ENCODE peak calls at places on chromosome 7, in five cellular contexts. Z is AG04450; P is effector memory CD8-positive, alpha-beta T cell; W is EH; T is activated naive CD4-positive, alpha-beta T cell treated with Interleukin-2 at 50 U/mL for 16 hours. I is an unnamed sample.

GRCh38 chr7:99252166-99252895 is 20.3 kb upstream of the MYH16 start:
- DNase-seq in Z (no peak), T (no peak), P (no peak), W (no peak), I (no peak)

GRCh38 chr7:119761776-119762175 is 511.2 kb upstream of the KCND2 start:
- DNase-seq in W (no peak), Z (no peak), P (no peak), T (no peak), I (no peak)

GRCh38 chr7:128420773-128421172 is 11.0 kb upstream of the IMPDH1 start:
- DNase-seq in W (no peak), Z (no peak), P (no peak), T (no peak), I (no peak)

GRCh38 chr7:727104-727805 is at the start of gene PRKAR1B:
- DNase-seq in W (peak), T (peak), Z (no peak), P (no peak), I (no peak)

GRCh38 chr7:223861-224260 is 31.5 kb downstream of the FAM20C start:
- DNase-seq in Z (no peak), T (no peak), W (no peak), P (no peak), I (no peak)

GRCh38 chr7:129536323-129536722 is 34.0 kb downstream of the SMKR1 start:
- DNase-seq in Z (no peak), P (peak), W (no peak), T (no peak), I (no peak)

GRCh38 chr7:130732980-130733865 is 784 bp downstream of the KLF14 start:
- DNase-seq in W (no peak), Z (no peak), P (no peak), T (peak), I (no peak)

GRCh38 chr7:46015107-46015868 is 94.2 kb upstream of the IGFBP3 start:
- DNase-seq in Z (no peak), W (peak), T (no peak), P (no peak), I (no peak)

GRCh38 chr7:2955177-2955768 is 88.4 kb downstream of the CARD11 start:
- DNase-seq in Z (no peak), T (no peak), P (no peak), W (no peak), I (no peak)

GRCh38 chr7:143360788-143361551 is 1.5 kb downstream of the FAM131B start:
- DNase-seq in W (no peak), Z (no peak), P (no peak), T (no peak), I (no peak)

GRCh38 chr7:1693991-1694524 is 24.0 kb downstream of the ELFN1 start:
- DNase-seq in T (no peak), W (peak), Z (no peak), P (no peak), I (no peak)

GRCh38 chr7:96311967-96312366 is 9.9 kb downstream of the SLC25A13 start:
- DNase-seq in T (no peak), P (no peak), Z (no peak), W (no peak), I (no peak)

GRCh38 chr7:88217675-88218427 is 2.0 kb downstream of the SRI start:
- DNase-seq in T (no peak), W (no peak), P (no peak), Z (no peak), I (no peak)

GRCh38 chr7:19916011-19916410 is 142.6 kb upstream of the TMEM196 start:
- DNase-seq in P (no peak), Z (no peak), W (no peak), T (no peak), I (peak)

GRCh38 chr7:70259497-70259896 is 661.2 kb downstream of the AUTS2 start:
- DNase-seq in W (no peak), P (no peak), Z (no peak), T (no peak), I (no peak)

GRCh38 chr7:66739953-66740301 is 606 bp upstream of the RABGEF1 start:
- DNase-seq in W (peak), P (no peak), Z (no peak), T (no peak), I (no peak)

GRCh38 chr7:34727464-34727995 is 69.5 kb downstream of the NPSR1 start:
- DNase-seq in T (no peak), Z (no peak), W (no peak), P (no peak), I (no peak)